ENCODE peak calls at places on chromosomes 5 and 9, in six cellular contexts. U is dermis blood vessel endothelial cell; F is caudate nucleus; R is posterior cingulate gyrus; G is cardiac fibroblast; B is CD8-positive, alpha-beta memory T cell. I is an unnamed sample.

GRCh38 chr9:20353529-20353928 is 268.8 kb downstream of the MLLT3 start:
- DNase-seq in U (no peak), F (no peak), R (no peak), G (no peak), B (no peak), I (no peak)

GRCh38 chr5:119168401-119168800 is 97.5 kb downstream of the DMXL1 start:
- DNase-seq in U (peak; percentile 46), F (no peak), R (no peak), G (peak; percentile 7), B (no peak), I (no peak)

GRCh38 chr9:27303219-27303618 is 6.3 kb upstream of the EQTN start:
- DNase-seq in U (no peak), F (no peak), R (no peak), G (peak; percentile 29), B (no peak), I (no peak)

GRCh38 chr9:89648247-89649000 is 43.6 kb downstream of the GADD45G start:
- DNase-seq in U (no peak), F (no peak), R (no peak), G (no peak), B (no peak), I (no peak)

GRCh38 chr5:31215236-31215635 is 21.8 kb downstream of the CDH6 start:
- DNase-seq in U (no peak), F (no peak), R (no peak), G (no peak), B (no peak), I (no peak)

GRCh38 chr9:37953204-37953774 is 49.4 kb upstream of the SLC25A51 start:
- DNase-seq in U (no peak), F (no peak), R (no peak), G (no peak), B (no peak), I (no peak)

GRCh38 chr9:8850916-8851315 is 1051.3 kb upstream of the DMAC1 start:
- DNase-seq in U (no peak), F (no peak), R (no peak), G (no peak), B (no peak), I (no peak)

GRCh38 chr5:81800797-81801196 is 49.9 kb upstream of the SSBP2 start:
- DNase-seq in U (no peak), F (no peak), R (no peak), G (no peak), B (no peak), I (no peak)

GRCh38 chr5:99617335-99617734 is 688.5 kb upstream of the CHD1 start:
- DNase-seq in U (no peak), F (no peak), R (no peak), G (no peak), B (no peak), I (no peak)

GRCh38 chr9:99677281-99677680 is 144.4 kb upstream of the NR4A3 start:
- DNase-seq in U (no peak), F (no peak), R (no peak), G (peak; percentile 46), B (no peak), I (no peak)

GRCh38 chr9:70091553-70091952 is 47.9 kb downstream of the MAMDC2 start:
- DNase-seq in U (no peak), F (no peak), R (no peak), G (no peak), B (no peak), I (no peak)

GRCh38 chr9:132878695-132879064 is at the start of gene SPACA9:
- DNase-seq in U (peak; percentile 56), F (peak; percentile 25), R (peak; percentile 50), G (peak; percentile 53), B (no peak), I (peak; percentile 12)

GRCh38 chr5:80248378-80248777 is 7.5 kb downstream of the SERINC5 start:
- DNase-seq in U (no peak), F (no peak), R (no peak), G (no peak), B (no peak), I (no peak)

GRCh38 chr5:142206801-142207200 is 98.2 kb downstream of the NDFIP1 start:
- DNase-seq in U (peak; percentile 41), F (no peak), R (no peak), G (no peak), B (no peak), I (no peak)

GRCh38 chr5:106923409-106923808 is 747.3 kb downstream of the EFNA5 start:
- DNase-seq in U (no peak), F (no peak), R (no peak), G (no peak), B (no peak), I (no peak)

GRCh38 chr9:12965303-12965702 is 190.5 kb downstream of the LURAP1L start:
- DNase-seq in U (no peak), F (no peak), R (no peak), G (no peak), B (no peak), I (no peak)

GRCh38 chr9:91733006-91733624 is 216.9 kb downstream of the ROR2 start:
- DNase-seq in U (no peak), F (no peak), R (no peak), G (no peak), B (no peak), I (no peak)

GRCh38 chr5:82164109-82164956 is 113.8 kb downstream of the RPS23 start:
- DNase-seq in U (peak; percentile 72), F (no peak), R (no peak), G (peak; percentile 93), B (no peak), I (no peak)

GRCh38 chr5:14766591-14766990 is 102.1 kb downstream of the OTULIN start:
- DNase-seq in U (no peak), F (no peak), R (no peak), G (no peak), B (no peak), I (no peak)

GRCh38 chr9:88460583-88461332 is 72.5 kb downstream of the SPIN1 start:
- DNase-seq in U (no peak), F (no peak), R (no peak), G (peak; percentile 33), B (no peak), I (no peak)

GRCh38 chr9:7042124-7042523 is 284.4 kb downstream of the KDM4C start:
- DNase-seq in U (no peak), F (no peak), R (no peak), G (no peak), B (no peak), I (no peak)

GRCh38 chr9:134304712-134305111 is 21.5 kb upstream of the RXRA start:
- DNase-seq in U (no peak), F (no peak), R (no peak), G (no peak), B (no peak), I (no peak)